ENCODE peak calls at places on chromosomes 2 and 18, in six cellular contexts. A is heart right ventricle, P is uterus, K is SK-N-SH, I is stomach, B is BE2C. Z is an unnamed sample.

GRCh38 chr2:229852565-229852964 is 69.2 kb downstream of the TRIP12 start:
- DNase-seq in A (no peak), P (no peak), K (no peak), I (no peak), B (no peak), Z (no peak)

GRCh38 chr2:28674713-28675068 is 76.9 kb upstream of the PPP1CB start:
- DNase-seq in A (no peak), P (no peak), K (no peak), I (no peak), B (no peak), Z (no peak)

GRCh38 chr18:56659111-56659510 is 8.0 kb downstream of the WDR7 start:
- DNase-seq in A (no peak), P (no peak), K (no peak), I (no peak), B (no peak), Z (no peak)

GRCh38 chr2:150482111-150482510 is 5.4 kb downstream of the RND3 start:
- DNase-seq in A (no peak), P (no peak), K (no peak), I (no peak), B (no peak), Z (no peak)

GRCh38 chr2:96407041-96407918 is 71.7 kb downstream of the NCAPH start:
- DNase-seq in A (peak; percentile 38), P (peak; percentile 46), K (peak; percentile 79), I (peak; percentile 63), B (peak; percentile 40), Z (peak; percentile 70)

GRCh38 chr2:95008311-95008710 is 17.2 kb upstream of the MAL start:
- DNase-seq in A (no peak), P (no peak), K (no peak), I (no peak), B (no peak), Z (no peak)

GRCh38 chr2:157460384-157460837 is 16.5 kb upstream of the CYTIP start:
- DNase-seq in A (no peak), P (no peak), K (no peak), I (no peak), B (no peak), Z (no peak)

GRCh38 chr2:62456721-62457539 is 49.1 kb downstream of the TMEM17 start:
- DNase-seq in A (peak; percentile 79), P (peak; percentile 79), K (peak; percentile 95), I (peak; percentile 77), B (peak; percentile 74), Z (peak; percentile 87)

GRCh38 chr18:4751523-4751922 is 296.4 kb upstream of the DLGAP1 start:
- DNase-seq in A (no peak), P (no peak), K (no peak), I (no peak), B (no peak), Z (no peak)

GRCh38 chr2:229980440-229981184 is 58.3 kb downstream of the FBXO36 start:
- DNase-seq in A (peak; percentile 56), P (peak; percentile 78), K (peak; percentile 55), I (peak; percentile 72), B (peak; percentile 59), Z (no peak)

GRCh38 chr2:64804651-64805050 is 150.9 kb upstream of the SERTAD2 start:
- DNase-seq in A (no peak), P (no peak), K (no peak), I (no peak), B (no peak), Z (no peak)

GRCh38 chr2:70686577-70687460 is 81.2 kb downstream of the ADD2 start:
- DNase-seq in A (peak; percentile 30), P (no peak), K (peak; percentile 57), I (no peak), B (peak; percentile 63), Z (peak; percentile 58)

GRCh38 chr2:57973621-57974186 is 72.9 kb upstream of the VRK2 start:
- DNase-seq in A (no peak), P (no peak), K (no peak), I (no peak), B (no peak), Z (no peak)

GRCh38 chr18:37309861-37310260 is 255.7 kb downstream of the CELF4 start:
- DNase-seq in A (no peak), P (no peak), K (no peak), I (no peak), B (no peak), Z (no peak)

GRCh38 chr18:42586603-42587002 is 528.9 kb downstream of the RIT2 start:
- DNase-seq in A (no peak), P (no peak), K (no peak), I (no peak), B (no peak), Z (no peak)

GRCh38 chr2:47724221-47724981 is 58.5 kb upstream of the MSH6 start:
- DNase-seq in A (no peak), P (no peak), K (no peak), I (no peak), B (no peak), Z (no peak)

GRCh38 chr2:233513953-233514655 is 52.5 kb downstream of the USP40 start:
- DNase-seq in A (no peak), P (no peak), K (no peak), I (peak; percentile 62), B (no peak), Z (no peak)

GRCh38 chr2:236604971-236605734 is 35.5 kb downstream of the ACKR3 start:
- DNase-seq in A (no peak), P (no peak), K (no peak), I (no peak), B (no peak), Z (peak; percentile 58)

GRCh38 chr2:168666339-168666738 is 136.1 kb upstream of the NOSTRIN start:
- DNase-seq in A (no peak), P (no peak), K (no peak), I (no peak), B (no peak), Z (no peak)

GRCh38 chr18:47418746-47419145 is 167.3 kb upstream of the SKOR2 start:
- DNase-seq in A (no peak), P (no peak), K (no peak), I (no peak), B (no peak), Z (no peak)

GRCh38 chr18:76487782-76488181 is 7.3 kb downstream of the ZNF516 start:
- DNase-seq in A (no peak), P (no peak), K (peak; percentile 52), I (no peak), B (peak; percentile 17), Z (no peak)

GRCh38 chr18:23317975-23318675 is 135.0 kb upstream of the RIOK3 start:
- DNase-seq in A (no peak), P (no peak), K (no peak), I (no peak), B (no peak), Z (no peak)

GRCh38 chr2:180328795-180329422 is 321.8 kb upstream of the CWC22 start:
- DNase-seq in A (no peak), P (no peak), K (no peak), I (no peak), B (no peak), Z (no peak)

GRCh38 chr2:116809074-116809473 is 1005.4 kb upstream of the DDX18 start:
- DNase-seq in A (no peak), P (no peak), K (no peak), I (no peak), B (no peak), Z (no peak)

DNA sequence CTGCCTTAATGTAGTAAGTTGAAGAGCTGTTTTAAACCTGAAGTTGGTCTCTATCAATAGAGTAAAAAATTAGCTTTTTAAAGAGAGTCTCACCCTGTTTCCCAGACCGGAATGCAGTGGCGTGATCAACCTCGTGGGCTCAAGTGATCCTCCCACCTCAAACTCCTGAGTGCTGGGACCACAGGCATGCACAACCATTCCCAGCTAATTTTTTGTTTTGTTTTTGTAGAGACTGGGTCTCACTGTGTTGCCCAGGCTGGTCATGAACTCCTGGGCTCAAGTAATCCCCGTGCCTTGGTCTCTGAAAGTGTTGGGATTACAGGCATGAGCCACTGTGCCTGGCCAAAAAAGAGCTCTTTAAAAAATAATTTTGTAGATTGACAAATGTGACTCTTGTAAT is 40.3 kb downstream of the CRIM1 start:
- DNase-seq in A (no peak), P (no peak), K (no peak), I (no peak), B (no peak), Z (no peak)
- H3K4me1 ChIP-seq in A (peaks cover 23% of the 10 kb centered on the region), P (no peaks in the 10 kb centered on the region), K (peaks cover 3% of the 10 kb centered on the region), I (peaks cover 7% of the 10 kb centered on the region), B (no peaks in the 10 kb centered on the region), Z (peaks cover 19% of the 10 kb centered on the region)

DNA sequence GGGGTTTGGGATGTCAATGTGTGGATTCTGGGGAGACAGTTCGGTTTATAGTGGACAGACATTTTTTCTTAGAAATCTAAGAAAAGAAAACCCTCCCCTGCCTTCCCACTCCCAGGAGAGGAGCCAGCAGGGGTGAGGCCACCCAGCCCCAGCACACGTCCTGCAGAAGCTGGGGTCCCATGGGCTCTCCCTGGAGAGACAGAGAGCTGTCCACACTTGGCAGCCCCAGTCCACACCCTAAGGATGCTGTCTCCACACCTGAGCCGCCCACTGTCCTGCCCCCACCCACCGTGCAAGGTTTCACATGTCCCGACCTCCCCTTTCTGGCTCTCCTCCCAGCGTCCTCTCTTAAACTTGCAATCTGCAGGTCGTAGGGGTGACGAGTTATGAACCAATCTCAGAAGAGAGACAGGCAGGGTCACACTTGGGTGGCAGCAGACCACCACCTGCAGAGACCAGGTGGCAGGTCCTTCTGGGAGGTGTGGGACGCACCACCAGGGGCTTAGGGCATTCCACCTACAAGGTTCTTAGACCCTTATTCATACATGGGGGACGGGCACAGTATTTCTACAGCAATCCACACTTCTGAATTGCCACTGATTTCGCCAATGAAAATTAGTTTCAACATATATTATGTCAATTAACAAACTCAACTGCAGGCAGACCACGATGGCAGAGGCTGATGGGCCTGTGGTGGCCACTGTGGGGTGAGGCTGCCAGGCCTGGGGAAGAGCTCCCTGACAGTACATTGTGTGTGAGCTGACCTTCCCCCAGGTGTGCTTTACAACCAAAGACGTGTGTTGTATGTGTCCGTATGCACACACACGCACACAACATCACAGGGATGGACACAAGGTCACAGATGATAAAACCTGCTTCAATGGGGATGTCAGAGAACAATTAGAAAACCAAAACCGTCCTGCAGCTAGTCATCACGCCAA is 158.5 kb downstream of the TPO start:
- DNase-seq in A (no peak), P (no peak), K (no peak), I (no peak), B (no peak), Z (peak; percentile 42)
- H3K27me3 ChIP-seq in A (no peaks in the 10 kb centered on the region), P (no peaks in the 10 kb centered on the region), K (peaks cover 11% of the 10 kb centered on the region), I (no peaks in the 10 kb centered on the region), B (no peaks in the 10 kb centered on the region), Z (no peaks in the 10 kb centered on the region)

GRCh38 chr2:46306320-46306719 is 9.1 kb downstream of the EPAS1 start:
- DNase-seq in A (no peak), P (no peak), K (no peak), I (no peak), B (no peak), Z (no peak)

GRCh38 chr2:46309052-46309953 is 12.1 kb downstream of the EPAS1 start:
- DNase-seq in A (no peak), P (no peak), K (no peak), I (no peak), B (no peak), Z (no peak)

GRCh38 chr2:46306988-46307655 is 9.9 kb downstream of the EPAS1 start:
- DNase-seq in A (no peak), P (no peak), K (no peak), I (no peak), B (no peak), Z (no peak)

GRCh38 chr2:46308629-46309028 is 11.4 kb downstream of the EPAS1 start:
- DNase-seq in A (no peak), P (no peak), K (no peak), I (no peak), B (no peak), Z (no peak)

GRCh38 chr2:46308081-46308480 is 10.9 kb downstream of the EPAS1 start:
- DNase-seq in A (no peak), P (no peak), K (no peak), I (no peak), B (no peak), Z (no peak)
- H3K4me1 ChIP-seq in A (peaks cover 96% of the 10 kb centered on the region), P (peaks cover 11% of the 10 kb centered on the region), K (peaks cover 80% of the 10 kb centered on the region), I (peaks cover 53% of the 10 kb centered on the region), B (peaks cover 17% of the 10 kb centered on the region), Z (peaks cover 99% of the 10 kb centered on the region)

GRCh38 chr18:12943200-12943599 is 4.6 kb upstream of the SEH1L start:
- DNase-seq in A (no peak), P (no peak), K (no peak), I (no peak), B (no peak), Z (no peak)
- H3K27me3 ChIP-seq in A (no peaks in the 10 kb centered on the region), P (no peaks in the 10 kb centered on the region), K (no peaks in the 10 kb centered on the region), I (no peaks in the 10 kb centered on the region), B (no peaks in the 10 kb centered on the region), Z (no peaks in the 10 kb centered on the region)

Z was measured in upper lobe of right lung.